ENCODE peak calls at places on chromosome 11, in nine cellular contexts. One of them, this sample, is unnamed.

GRCh38 chr11:103716363-103716762 is 320.1 kb upstream of the DDI1 start:
- DNase-seq in GM19239: no peak
- DNase-seq in AG20443: no peak
- DNase-seq in pulmonary artery endothelial cell: no peak
- DNase-seq in GM04504: no peak
- DNase-seq in KBM-7: no peak
- DNase-seq in activated T-cell treated with anti-CD3 and anti-CD28 coated beads for 1 hour: no peak
- DNase-seq in fibroblast of pulmonary artery: no peak
- DNase-seq in NCI-H1436: no peak
- DNase-seq in this sample: no peak

GRCh38 chr11:47997063-47998053 is 17.0 kb downstream of the PTPRJ start:
- DNase-seq in GM19239: no peak
- DNase-seq in AG20443: no peak
- DNase-seq in pulmonary artery endothelial cell: no peak
- DNase-seq in GM04504: no peak
- DNase-seq in KBM-7: no peak
- DNase-seq in activated T-cell treated with anti-CD3 and anti-CD28 coated beads for 1 hour: no peak
- DNase-seq in fibroblast of pulmonary artery: no peak
- DNase-seq in NCI-H1436: no peak
- DNase-seq in this sample: no peak

GRCh38 chr11:31160504-31161422 is 208.8 kb downstream of the DCDC1 start:
- DNase-seq in GM19239: no peak
- DNase-seq in AG20443: no peak
- DNase-seq in pulmonary artery endothelial cell: no peak
- DNase-seq in GM04504: no peak
- DNase-seq in KBM-7: no peak
- DNase-seq in activated T-cell treated with anti-CD3 and anti-CD28 coated beads for 1 hour: no peak
- DNase-seq in fibroblast of pulmonary artery: peak; percentile 1
- DNase-seq in NCI-H1436: no peak
- DNase-seq in this sample: no peak

GRCh38 chr11:109998921-109999320 is 94.3 kb upstream of the ZC3H12C start:
- DNase-seq in GM19239: no peak
- DNase-seq in AG20443: no peak
- DNase-seq in pulmonary artery endothelial cell: no peak
- DNase-seq in GM04504: no peak
- DNase-seq in KBM-7: no peak
- DNase-seq in activated T-cell treated with anti-CD3 and anti-CD28 coated beads for 1 hour: no peak
- DNase-seq in fibroblast of pulmonary artery: no peak
- DNase-seq in NCI-H1436: no peak
- DNase-seq in this sample: no peak

GRCh38 chr11:57502376-57502775 is 13.1 kb downstream of the SLC43A1 start:
- DNase-seq in GM19239: no peak
- DNase-seq in AG20443: no peak
- DNase-seq in pulmonary artery endothelial cell: no peak
- DNase-seq in GM04504: no peak
- DNase-seq in KBM-7: no peak
- DNase-seq in activated T-cell treated with anti-CD3 and anti-CD28 coated beads for 1 hour: no peak
- DNase-seq in fibroblast of pulmonary artery: no peak
- DNase-seq in NCI-H1436: no peak
- DNase-seq in this sample: no peak

GRCh38 chr11:94518300-94518699 is 6.0 kb downstream of the C11orf97 start:
- DNase-seq in GM19239: no peak
- DNase-seq in AG20443: no peak
- DNase-seq in pulmonary artery endothelial cell: no peak
- DNase-seq in GM04504: no peak
- DNase-seq in KBM-7: no peak
- DNase-seq in activated T-cell treated with anti-CD3 and anti-CD28 coated beads for 1 hour: no peak
- DNase-seq in fibroblast of pulmonary artery: no peak
- DNase-seq in NCI-H1436: no peak
- DNase-seq in this sample: no peak

GRCh38 chr11:77153276-77154185 is 25.5 kb downstream of the MYO7A start:
- DNase-seq in GM19239: no peak
- DNase-seq in AG20443: no peak
- DNase-seq in pulmonary artery endothelial cell: no peak
- DNase-seq in GM04504: no peak
- DNase-seq in KBM-7: no peak
- DNase-seq in activated T-cell treated with anti-CD3 and anti-CD28 coated beads for 1 hour: no peak
- DNase-seq in fibroblast of pulmonary artery: no peak
- DNase-seq in NCI-H1436: no peak
- DNase-seq in this sample: no peak

GRCh38 chr11:2507945-2508749 is 63.3 kb downstream of the KCNQ1 start:
- DNase-seq in GM19239: no peak
- DNase-seq in AG20443: peak; percentile 6
- DNase-seq in pulmonary artery endothelial cell: no peak
- DNase-seq in GM04504: no peak
- DNase-seq in KBM-7: no peak
- DNase-seq in activated T-cell treated with anti-CD3 and anti-CD28 coated beads for 1 hour: no peak
- DNase-seq in fibroblast of pulmonary artery: no peak
- DNase-seq in NCI-H1436: no peak
- DNase-seq in this sample: no peak

GRCh38 chr11:17563248-17563647 is 16.2 kb downstream of the OTOG start:
- DNase-seq in GM19239: no peak
- DNase-seq in AG20443: no peak
- DNase-seq in pulmonary artery endothelial cell: no peak
- DNase-seq in GM04504: no peak
- DNase-seq in KBM-7: peak; percentile 19
- DNase-seq in activated T-cell treated with anti-CD3 and anti-CD28 coated beads for 1 hour: no peak
- DNase-seq in fibroblast of pulmonary artery: no peak
- DNase-seq in NCI-H1436: no peak
- DNase-seq in this sample: no peak

GRCh38 chr11:1163911-1164735 is 6.4 kb downstream of the MUC5AC start:
- DNase-seq in GM19239: no peak
- DNase-seq in AG20443: peak; percentile 14
- DNase-seq in pulmonary artery endothelial cell: no peak
- DNase-seq in GM04504: no peak
- DNase-seq in KBM-7: no peak
- DNase-seq in activated T-cell treated with anti-CD3 and anti-CD28 coated beads for 1 hour: no peak
- DNase-seq in fibroblast of pulmonary artery: no peak
- DNase-seq in NCI-H1436: no peak
- DNase-seq in this sample: no peak

GRCh38 chr11:108286956-108287355 is 64.1 kb downstream of the ATM start:
- DNase-seq in GM19239: no peak
- DNase-seq in AG20443: no peak
- DNase-seq in pulmonary artery endothelial cell: no peak
- DNase-seq in GM04504: no peak
- DNase-seq in KBM-7: no peak
- DNase-seq in activated T-cell treated with anti-CD3 and anti-CD28 coated beads for 1 hour: no peak
- DNase-seq in fibroblast of pulmonary artery: no peak
- DNase-seq in NCI-H1436: no peak
- DNase-seq in this sample: no peak

GRCh38 chr11:70111269-70112016 is 33.3 kb downstream of the ANO1 start:
- DNase-seq in GM19239: no peak
- DNase-seq in AG20443: peak; percentile 52
- DNase-seq in pulmonary artery endothelial cell: no peak
- DNase-seq in GM04504: no peak
- DNase-seq in KBM-7: peak; percentile 88
- DNase-seq in activated T-cell treated with anti-CD3 and anti-CD28 coated beads for 1 hour: no peak
- DNase-seq in fibroblast of pulmonary artery: peak; percentile 33
- DNase-seq in NCI-H1436: peak; percentile 78
- DNase-seq in this sample: no peak

GRCh38 chr11:95516786-95517185 is 272.8 kb downstream of the FAM76B start:
- DNase-seq in GM19239: no peak
- DNase-seq in AG20443: peak; percentile 15
- DNase-seq in pulmonary artery endothelial cell: no peak
- DNase-seq in GM04504: peak; percentile 58
- DNase-seq in KBM-7: no peak
- DNase-seq in activated T-cell treated with anti-CD3 and anti-CD28 coated beads for 1 hour: no peak
- DNase-seq in fibroblast of pulmonary artery: peak; percentile 64
- DNase-seq in NCI-H1436: no peak
- DNase-seq in this sample: no peak

GRCh38 chr11:12377824-12378593 is 638 bp downstream of the PARVA start:
- DNase-seq in GM19239: no peak
- DNase-seq in AG20443: peak; percentile 89
- DNase-seq in pulmonary artery endothelial cell: no peak
- DNase-seq in GM04504: peak; percentile 55
- DNase-seq in KBM-7: no peak
- DNase-seq in activated T-cell treated with anti-CD3 and anti-CD28 coated beads for 1 hour: no peak
- DNase-seq in fibroblast of pulmonary artery: peak; percentile 87
- DNase-seq in NCI-H1436: no peak
- DNase-seq in this sample: no peak

GRCh38 chr11:110565690-110566336 is 136.1 kb downstream of the FDX1 start:
- DNase-seq in GM19239: no peak
- DNase-seq in AG20443: no peak
- DNase-seq in pulmonary artery endothelial cell: no peak
- DNase-seq in GM04504: no peak
- DNase-seq in KBM-7: no peak
- DNase-seq in activated T-cell treated with anti-CD3 and anti-CD28 coated beads for 1 hour: no peak
- DNase-seq in fibroblast of pulmonary artery: no peak
- DNase-seq in NCI-H1436: no peak
- DNase-seq in this sample: no peak

GRCh38 chr11:6703247-6704063 is 20.3 kb upstream of the MRPL17 start:
- DNase-seq in GM19239: no peak
- DNase-seq in AG20443: peak; percentile 79
- DNase-seq in pulmonary artery endothelial cell: no peak
- DNase-seq in GM04504: peak; percentile 64
- DNase-seq in KBM-7: peak; percentile 84
- DNase-seq in activated T-cell treated with anti-CD3 and anti-CD28 coated beads for 1 hour: peak; percentile 19
- DNase-seq in fibroblast of pulmonary artery: peak; percentile 86
- DNase-seq in NCI-H1436: no peak
- DNase-seq in this sample: peak; percentile 17

GRCh38 chr11:70853103-70853830 is 399.1 kb downstream of the SHANK2 start:
- DNase-seq in GM19239: no peak
- DNase-seq in AG20443: no peak
- DNase-seq in pulmonary artery endothelial cell: no peak
- DNase-seq in GM04504: no peak
- DNase-seq in KBM-7: no peak
- DNase-seq in activated T-cell treated with anti-CD3 and anti-CD28 coated beads for 1 hour: no peak
- DNase-seq in fibroblast of pulmonary artery: no peak
- DNase-seq in NCI-H1436: no peak
- DNase-seq in this sample: no peak

This sample was measured in naive thymus-derived CD4-positive, alpha-beta T cell.